ENCODE peak calls at places on chromosomes 12 and 14, in five cellular contexts. One of them, this sample, is unnamed.

GRCh38 chr12:74552201-74552600 is 14.6 kb downstream of the ATXN7L3B start:
- ATAC-seq in GM12878: peak; percentile 66
- ATAC-seq in upper lobe of left lung: no peak
- ATAC-seq in HCT116: peak; percentile 69
- ATAC-seq in HepG2: peak; percentile 63
- ATAC-seq in this sample: no peak

GRCh38 chr14:22566845-22567244 is 22.2 kb downstream of the DAD1 start:
- ATAC-seq in GM12878: peak; percentile 5
- ATAC-seq in upper lobe of left lung: no peak
- ATAC-seq in HCT116: no peak
- ATAC-seq in HepG2: no peak
- ATAC-seq in this sample: no peak

GRCh38 chr14:90513151-90514014 is 116.6 kb downstream of the CALM1 start:
- ATAC-seq in GM12878: no peak
- ATAC-seq in upper lobe of left lung: peak; percentile 66
- ATAC-seq in HCT116: peak; percentile 20
- ATAC-seq in HepG2: peak; percentile 96
- ATAC-seq in this sample: peak; percentile 87

GRCh38 chr12:60216226-60216625 is 620.4 kb downstream of the SLC16A7 start:
- ATAC-seq in GM12878: no peak
- ATAC-seq in upper lobe of left lung: no peak
- ATAC-seq in HCT116: no peak
- ATAC-seq in HepG2: no peak
- ATAC-seq in this sample: no peak

GRCh38 chr14:23047042-23047634 is 5.1 kb downstream of the PSMB11 start:
- ATAC-seq in GM12878: no peak
- ATAC-seq in upper lobe of left lung: no peak
- ATAC-seq in HCT116: no peak
- ATAC-seq in HepG2: no peak
- ATAC-seq in this sample: no peak

GRCh38 chr12:148676-149416 is 65.1 kb downstream of the SLC6A12 start:
- ATAC-seq in GM12878: no peak
- ATAC-seq in upper lobe of left lung: no peak
- ATAC-seq in HCT116: no peak
- ATAC-seq in HepG2: no peak
- ATAC-seq in this sample: no peak

GRCh38 chr12:42187799-42188198 is 43.1 kb upstream of the GXYLT1 start:
- ATAC-seq in GM12878: no peak
- ATAC-seq in upper lobe of left lung: no peak
- ATAC-seq in HCT116: no peak
- ATAC-seq in HepG2: no peak
- ATAC-seq in this sample: no peak

GRCh38 chr14:75649337-75649736 is 11.3 kb downstream of the ERG28 start:
- ATAC-seq in GM12878: no peak
- ATAC-seq in upper lobe of left lung: no peak
- ATAC-seq in HCT116: no peak
- ATAC-seq in HepG2: no peak
- ATAC-seq in this sample: no peak

GRCh38 chr14:76781648-76782051 is 20.4 kb downstream of the VASH1 start:
- ATAC-seq in GM12878: peak; percentile 18
- ATAC-seq in upper lobe of left lung: no peak
- ATAC-seq in HCT116: no peak
- ATAC-seq in HepG2: no peak
- ATAC-seq in this sample: no peak

GRCh38 chr14:92578511-92578910 is 64.9 kb downstream of the RIN3 start:
- ATAC-seq in GM12878: no peak
- ATAC-seq in upper lobe of left lung: no peak
- ATAC-seq in HCT116: no peak
- ATAC-seq in HepG2: no peak
- ATAC-seq in this sample: no peak

GRCh38 chr14:84217066-84217465 is 1312.9 kb upstream of the FLRT2 start:
- ATAC-seq in GM12878: no peak
- ATAC-seq in upper lobe of left lung: no peak
- ATAC-seq in HCT116: no peak
- ATAC-seq in HepG2: no peak
- ATAC-seq in this sample: no peak

GRCh38 chr14:103279129-103280025 is 54.7 kb upstream of the EIF5 start:
- ATAC-seq in GM12878: no peak
- ATAC-seq in upper lobe of left lung: peak; percentile 67
- ATAC-seq in HCT116: no peak
- ATAC-seq in HepG2: no peak
- ATAC-seq in this sample: peak; percentile 44

GRCh38 chr14:56135001-56135400 is 16.8 kb downstream of the PELI2 start:
- ATAC-seq in GM12878: no peak
- ATAC-seq in upper lobe of left lung: no peak
- ATAC-seq in HCT116: no peak
- ATAC-seq in HepG2: peak; percentile 46
- ATAC-seq in this sample: no peak

GRCh38 chr12:124279846-124280360 is 15.0 kb upstream of the RFLNA start:
- ATAC-seq in GM12878: no peak
- ATAC-seq in upper lobe of left lung: peak; percentile 15
- ATAC-seq in HCT116: no peak
- ATAC-seq in HepG2: no peak
- ATAC-seq in this sample: no peak

GRCh38 chr12:62647586-62647985 is 181.0 kb downstream of the MON2 start:
- ATAC-seq in GM12878: peak; percentile 42
- ATAC-seq in upper lobe of left lung: peak; percentile 58
- ATAC-seq in HCT116: no peak
- ATAC-seq in HepG2: peak; percentile 32
- ATAC-seq in this sample: peak; percentile 81

GRCh38 chr14:39491134-39491541 is 58.9 kb upstream of the FBXO33 start:
- ATAC-seq in GM12878: peak; percentile 24
- ATAC-seq in upper lobe of left lung: no peak
- ATAC-seq in HCT116: no peak
- ATAC-seq in HepG2: peak; percentile 51
- ATAC-seq in this sample: no peak

GRCh38 chr12:114041590-114041989 is 75.5 kb upstream of the RBM19 start:
- ATAC-seq in GM12878: no peak
- ATAC-seq in upper lobe of left lung: no peak
- ATAC-seq in HCT116: no peak
- ATAC-seq in HepG2: no peak
- ATAC-seq in this sample: no peak

GRCh38 chr12:53737951-53738833 is 10.9 kb upstream of the CALCOCO1 start:
- ATAC-seq in GM12878: peak; percentile 59
- ATAC-seq in upper lobe of left lung: no peak
- ATAC-seq in HCT116: peak; percentile 90
- ATAC-seq in HepG2: no peak
- ATAC-seq in this sample: no peak

GRCh38 chr12:44155349-44155748 is 319.5 kb downstream of the TMEM117 start:
- ATAC-seq in GM12878: peak; percentile 57
- ATAC-seq in upper lobe of left lung: no peak
- ATAC-seq in HCT116: no peak
- ATAC-seq in HepG2: no peak
- ATAC-seq in this sample: no peak

GRCh38 chr14:103684871-103685270 is 30.4 kb downstream of the XRCC3 start:
- ATAC-seq in GM12878: no peak
- ATAC-seq in upper lobe of left lung: no peak
- ATAC-seq in HCT116: no peak
- ATAC-seq in HepG2: no peak
- ATAC-seq in this sample: no peak

GRCh38 chr12:122753213-122753571 is 568 bp downstream of the DENR start:
- ATAC-seq in GM12878: peak; percentile 18
- ATAC-seq in upper lobe of left lung: no peak
- ATAC-seq in HCT116: no peak
- ATAC-seq in HepG2: peak; percentile 30
- ATAC-seq in this sample: no peak

GRCh38 chr14:24094839-24095195 is 706 bp downstream of the PCK2 start:
- ATAC-seq in GM12878: peak; percentile 1
- ATAC-seq in upper lobe of left lung: no peak
- ATAC-seq in HCT116: no peak
- ATAC-seq in HepG2: peak; percentile 0
- ATAC-seq in this sample: no peak

GRCh38 chr14:24092110-24092959 is 1.8 kb upstream of the PCK2 start:
- ATAC-seq in GM12878: no peak
- ATAC-seq in upper lobe of left lung: no peak
- ATAC-seq in HCT116: no peak
- ATAC-seq in HepG2: no peak
- ATAC-seq in this sample: no peak

GRCh38 chr14:24095196-24096068 is 1.3 kb downstream of the PCK2 start:
- ATAC-seq in GM12878: peak; percentile 85
- ATAC-seq in upper lobe of left lung: peak; percentile 27
- ATAC-seq in HCT116: no peak
- ATAC-seq in HepG2: peak; percentile 77
- ATAC-seq in this sample: no peak

GRCh38 chr14:24092960-24093900 is 881 bp upstream of the PCK2 start:
- ATAC-seq in GM12878: no peak
- ATAC-seq in upper lobe of left lung: no peak
- ATAC-seq in HCT116: no peak
- ATAC-seq in HepG2: no peak
- ATAC-seq in this sample: no peak

GRCh38 chr14:24093901-24094838 is at the start of gene PCK2:
- ATAC-seq in GM12878: peak; percentile 79
- ATAC-seq in upper lobe of left lung: peak; percentile 95
- ATAC-seq in HCT116: peak; percentile 91
- ATAC-seq in HepG2: peak; percentile 86
- ATAC-seq in this sample: peak; percentile 96
- TF ChIP-seq POLR2A in GM12878: peak; percentile 91
- TF ChIP-seq POLR2A in upper lobe of left lung: no peak
- TF ChIP-seq POLR2A in HCT116: peak; percentile 98
- TF ChIP-seq POLR2A in HepG2: no peak
- TF ChIP-seq POLR2A in this sample: peak; percentile 53

DNA sequence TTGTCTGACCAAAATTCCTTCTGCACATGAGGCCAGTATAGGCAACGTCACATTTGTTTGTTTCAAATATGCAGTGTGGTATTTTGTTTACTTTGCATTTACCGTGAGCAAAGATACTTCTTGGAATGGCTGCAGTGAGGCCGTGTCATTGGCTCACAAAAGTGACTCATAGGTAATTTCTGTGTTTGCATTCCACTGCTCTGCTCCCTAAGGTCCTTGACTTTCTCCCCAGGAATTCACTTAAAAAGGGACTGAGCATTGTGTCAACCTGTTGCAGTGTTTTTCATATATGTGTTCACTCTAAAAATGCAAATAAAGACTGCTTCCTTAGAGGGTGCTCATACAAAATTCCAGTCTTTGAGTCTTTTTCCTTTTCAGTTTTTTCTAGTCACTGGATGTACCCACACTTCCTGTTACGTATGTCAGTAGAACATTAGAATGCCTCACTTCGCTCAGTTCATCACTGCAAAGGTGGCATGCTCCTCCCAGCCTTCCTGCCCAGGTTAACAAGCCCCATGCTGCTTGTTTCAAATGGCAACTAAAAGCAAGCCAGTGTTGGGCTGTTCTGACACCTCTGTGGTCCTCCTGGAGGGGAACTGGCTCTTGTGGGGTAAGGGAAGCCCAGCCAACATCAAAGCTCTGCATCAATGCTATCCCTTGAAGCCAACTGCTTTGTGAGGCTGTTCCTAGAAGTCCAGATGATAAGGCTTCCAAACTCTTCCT is 9.1 kb downstream of the C12orf76 start:
- ATAC-seq in GM12878: no peak
- ATAC-seq in upper lobe of left lung: peak; percentile 73
- ATAC-seq in HCT116: peak; percentile 68
- ATAC-seq in HepG2: peak; percentile 88
- ATAC-seq in this sample: peak; percentile 88
- TF ChIP-seq POLR2AphosphoS5 in GM12878: no peak
- TF ChIP-seq POLR2AphosphoS5 in upper lobe of left lung: no peak
- TF ChIP-seq POLR2AphosphoS5 in HCT116: no peak
- TF ChIP-seq POLR2AphosphoS5 in HepG2: no peak
- TF ChIP-seq POLR2AphosphoS5 in this sample: peak; percentile 81

GRCh38 chr12:96399919-96400630 is at the start of gene CDK17:
- ATAC-seq in GM12878: peak; percentile 59
- ATAC-seq in upper lobe of left lung: peak; percentile 94
- ATAC-seq in HCT116: peak; percentile 76
- ATAC-seq in HepG2: peak; percentile 78
- ATAC-seq in this sample: peak; percentile 91

GRCh38 chr12:96401061-96401871 is 1.0 kb upstream of the CDK17 start:
- ATAC-seq in GM12878: peak; percentile 18
- ATAC-seq in upper lobe of left lung: peak; percentile 23
- ATAC-seq in HCT116: peak; percentile 27
- ATAC-seq in HepG2: peak; percentile 10
- ATAC-seq in this sample: peak; percentile 2

GRCh38 chr12:96399081-96399918 is 939 bp downstream of the CDK17 start:
- ATAC-seq in GM12878: peak; percentile 65
- ATAC-seq in upper lobe of left lung: peak; percentile 83
- ATAC-seq in HCT116: peak; percentile 35
- ATAC-seq in HepG2: peak; percentile 60
- ATAC-seq in this sample: peak; percentile 61

GRCh38 chr12:96402061-96402460 is 1.8 kb upstream of the CDK17 start:
- ATAC-seq in GM12878: no peak
- ATAC-seq in upper lobe of left lung: no peak
- ATAC-seq in HCT116: no peak
- ATAC-seq in HepG2: no peak
- ATAC-seq in this sample: no peak

GRCh38 chr12:96400631-96401060 is 407 bp upstream of the CDK17 start:
- ATAC-seq in GM12878: peak; percentile 1
- ATAC-seq in upper lobe of left lung: peak; percentile 11
- ATAC-seq in HCT116: peak; percentile 40
- ATAC-seq in HepG2: peak; percentile 14
- ATAC-seq in this sample: peak; percentile 42
- H3K4me3 ChIP-seq in GM12878: peak overlapping the region; percentile 91
- H3K4me3 ChIP-seq in upper lobe of left lung: peak overlapping the region; percentile 88
- H3K4me3 ChIP-seq in HCT116: peak overlapping the region; percentile 70
- H3K4me3 ChIP-seq in HepG2: peak overlapping the region; percentile 83
- H3K4me3 ChIP-seq in this sample: peak overlapping the region; percentile 90

GRCh38 chr14:95157195-95157986 is at the start of gene DICER1:
- ATAC-seq in GM12878: peak; percentile 85
- ATAC-seq in upper lobe of left lung: peak; percentile 98
- ATAC-seq in HCT116: peak; percentile 87
- ATAC-seq in HepG2: peak; percentile 90
- ATAC-seq in this sample: peak; percentile 94
- TF ChIP-seq POLR2A in GM12878: peak; percentile 60
- TF ChIP-seq POLR2A in upper lobe of left lung: no peak
- TF ChIP-seq POLR2A in HCT116: peak; percentile 47
- TF ChIP-seq POLR2A in HepG2: peak; percentile 50
- TF ChIP-seq POLR2A in this sample: peak; percentile 67

GRCh38 chr14:61525293-61526011 is 169.9 kb upstream of the HIF1A start:
- ATAC-seq in GM12878: peak; percentile 88
- ATAC-seq in upper lobe of left lung: peak; percentile 85
- ATAC-seq in HCT116: peak; percentile 85
- ATAC-seq in HepG2: peak; percentile 6
- ATAC-seq in this sample: peak; percentile 77
- TF ChIP-seq POLR2AphosphoS5 in GM12878: no peak
- TF ChIP-seq POLR2AphosphoS5 in upper lobe of left lung: peak; percentile 88
- TF ChIP-seq POLR2AphosphoS5 in HCT116: peak; percentile 65
- TF ChIP-seq POLR2AphosphoS5 in HepG2: no peak
- TF ChIP-seq POLR2AphosphoS5 in this sample: peak; percentile 84

GRCh38 chr12:112906712-112907414 is at the start of gene OAS1:
- ATAC-seq in GM12878: peak; percentile 87
- ATAC-seq in upper lobe of left lung: peak; percentile 93
- ATAC-seq in HCT116: peak; percentile 40
- ATAC-seq in HepG2: peak; percentile 98
- ATAC-seq in this sample: peak; percentile 78
- H3K4me3 ChIP-seq in GM12878: peak within 1 kb of the TSS; percentile 85
- H3K4me3 ChIP-seq in upper lobe of left lung: peak within 1 kb of the TSS; percentile 60
- H3K4me3 ChIP-seq in HCT116: no peak within 1 kb of the TSS
- H3K4me3 ChIP-seq in HepG2: peak within 1 kb of the TSS; percentile 68
- H3K4me3 ChIP-seq in this sample: peak within 1 kb of the TSS; percentile 51